ENCODE peak calls at places on chromosome 1, in ten cellular contexts. V is D341Med; S is lower lobe of right lung; W is GM12878; Q is ACHN; M is CD4-positive, alpha-beta memory T cell; Y is stimulated activated naive CD4-positive, alpha-beta T cell; A is transverse colon; O is activated CD4-positive, CD25-positive, alpha-beta regulatory T cell; B is MCF 10A. D is an unnamed sample.

GRCh38 chr1:243796016-243796415 is 54.0 kb downstream of the AKT3 start:
- DNase-seq in V (no peak), S (no peak), W (no peak), Q (no peak), M (no peak), Y (no peak), A (no peak), O (no peak), B (no peak), D (no peak)

GRCh38 chr1:30048905-30049304 is 674.5 kb downstream of the MATN1 start:
- DNase-seq in V (no peak), S (no peak), W (no peak), Q (no peak), M (no peak), Y (no peak), A (no peak), O (no peak), B (no peak), D (no peak)

GRCh38 chr1:15047237-15047636 is 106.3 kb upstream of the TMEM51 start:
- DNase-seq in V (no peak), S (no peak), W (no peak), Q (no peak), M (no peak), Y (no peak), A (no peak), O (no peak), B (no peak), D (no peak)

GRCh38 chr1:181517181-181517875 is 34.0 kb downstream of the CACNA1E start:
- DNase-seq in V (no peak), S (no peak), W (no peak), Q (no peak), M (no peak), Y (no peak), A (no peak), O (no peak), B (no peak), D (no peak)

GRCh38 chr1:19616489-19616888 is 27.6 kb upstream of the NBL1 start:
- DNase-seq in V (no peak), S (no peak), W (no peak), Q (peak; percentile 36), M (no peak), Y (no peak), A (no peak), O (no peak), B (peak; percentile 42), D (no peak)

GRCh38 chr1:84825161-84825560 is 67.8 kb downstream of the LPAR3 start:
- DNase-seq in V (no peak), S (no peak), W (no peak), Q (no peak), M (no peak), Y (no peak), A (no peak), O (no peak), B (no peak), D (no peak)

GRCh38 chr1:192639607-192640368 is 3.8 kb downstream of the RGS13 start:
- DNase-seq in V (no peak), S (no peak), W (peak; percentile 51), Q (peak; percentile 82), M (no peak), Y (no peak), A (no peak), O (no peak), B (peak; percentile 11), D (no peak)

GRCh38 chr1:17873007-17873675 is 118.0 kb downstream of the ACTL8 start:
- DNase-seq in V (no peak), S (no peak), W (no peak), Q (no peak), M (no peak), Y (no peak), A (no peak), O (no peak), B (peak; percentile 50), D (no peak)

GRCh38 chr1:94327001-94327685 is 89.8 kb upstream of the ARHGAP29 start:
- DNase-seq in V (no peak), S (peak; percentile 52), W (no peak), Q (peak; percentile 69), M (no peak), Y (no peak), A (no peak), O (no peak), B (no peak), D (no peak)

GRCh38 chr1:11569551-11569950 is 84.7 kb downstream of the FBXO2 start:
- DNase-seq in V (no peak), S (no peak), W (no peak), Q (no peak), M (no peak), Y (no peak), A (no peak), O (no peak), B (peak; percentile 3), D (no peak)

GRCh38 chr1:241240084-241240483 is 116.9 kb downstream of the RGS7 start:
- DNase-seq in V (no peak), S (no peak), W (no peak), Q (no peak), M (no peak), Y (no peak), A (no peak), O (no peak), B (peak; percentile 16), D (no peak)

GRCh38 chr1:211634931-211635330 is 40.5 kb downstream of the NEK2 start:
- DNase-seq in V (no peak), S (no peak), W (no peak), Q (no peak), M (no peak), Y (no peak), A (no peak), O (no peak), B (no peak), D (no peak)

GRCh38 chr1:36520771-36521420 is 38.2 kb upstream of the CSF3R start:
- DNase-seq in V (no peak), S (no peak), W (no peak), Q (no peak), M (no peak), Y (no peak), A (no peak), O (no peak), B (no peak), D (no peak)

GRCh38 chr1:181135462-181135781 is 46.9 kb downstream of the IER5 start:
- DNase-seq in V (peak; percentile 69), S (no peak), W (no peak), Q (peak; percentile 53), M (no peak), Y (no peak), A (no peak), O (no peak), B (peak; percentile 69), D (no peak)

GRCh38 chr1:111203681-111204210 is 3.3 kb upstream of the DENND2D start:
- DNase-seq in V (peak; percentile 46), S (peak; percentile 97), W (peak; percentile 77), Q (peak; percentile 78), M (peak; percentile 87), Y (peak; percentile 66), A (peak; percentile 92), O (peak; percentile 80), B (peak; percentile 31), D (peak; percentile 71)

GRCh38 chr1:60903591-60903990 is 178.8 kb upstream of the NFIA start:
- DNase-seq in V (peak; percentile 34), S (no peak), W (no peak), Q (no peak), M (no peak), Y (no peak), A (no peak), O (no peak), B (no peak), D (no peak)

GRCh38 chr1:47309427-47309826 is 4.5 kb downstream of the STIL start:
- DNase-seq in V (no peak), S (no peak), W (no peak), Q (no peak), M (no peak), Y (no peak), A (no peak), O (no peak), B (no peak), D (no peak)

GRCh38 chr1:227816750-227817446 is 1.4 kb downstream of the PRSS38 start:
- DNase-seq in V (peak; percentile 16), S (no peak), W (no peak), Q (no peak), M (no peak), Y (no peak), A (no peak), O (no peak), B (no peak), D (no peak)

GRCh38 chr1:84078824-84079167 is 65.3 kb upstream of the PRKACB start:
- DNase-seq in V (no peak), S (no peak), W (no peak), Q (no peak), M (no peak), Y (no peak), A (no peak), O (no peak), B (peak; percentile 13), D (no peak)

GRCh38 chr1:233440952-233441401 is 113.5 kb downstream of the MAP3K21 start:
- DNase-seq in V (peak; percentile 68), S (no peak), W (peak; percentile 54), Q (peak; percentile 80), M (peak; percentile 29), Y (no peak), A (no peak), O (no peak), B (peak; percentile 90), D (no peak)

GRCh38 chr1:89698020-89698560 is 65.2 kb downstream of the LRRC8C start:
- DNase-seq in V (no peak), S (no peak), W (no peak), Q (no peak), M (no peak), Y (no peak), A (no peak), O (no peak), B (no peak), D (no peak)

GRCh38 chr1:7561331-7561921 is 209.7 kb upstream of the VAMP3 start:
- DNase-seq in V (peak; percentile 67), S (no peak), W (no peak), Q (no peak), M (no peak), Y (no peak), A (no peak), O (no peak), B (no peak), D (no peak)

GRCh38 chr1:180155202-180155682 is 573 bp downstream of the QSOX1 start:
- DNase-seq in V (no peak), S (no peak), W (no peak), Q (peak; percentile 24), M (no peak), Y (no peak), A (peak; percentile 35), O (no peak), B (peak; percentile 34), D (no peak)

GRCh38 chr1:15476927-15477326 is 1.0 kb downstream of the CELA2B start:
- DNase-seq in V (no peak), S (no peak), W (no peak), Q (no peak), M (no peak), Y (no peak), A (no peak), O (no peak), B (no peak), D (no peak)

GRCh38 chr1:235972316-235973090 is 92.4 kb downstream of the NID1 start:
- DNase-seq in V (no peak), S (no peak), W (no peak), Q (peak; percentile 44), M (no peak), Y (no peak), A (no peak), O (no peak), B (no peak), D (no peak)

GRCh38 chr1:39609618-39610331 is 29.7 kb downstream of the HEYL start:
- DNase-seq in V (peak; percentile 70), S (peak; percentile 78), W (no peak), Q (peak; percentile 39), M (peak; percentile 72), Y (peak; percentile 37), A (peak; percentile 66), O (peak; percentile 63), B (peak; percentile 22), D (peak; percentile 72)

GRCh38 chr1:201676061-201676644 is 137.2 kb downstream of the NAV1 start:
- DNase-seq in V (no peak), S (peak; percentile 56), W (no peak), Q (peak; percentile 62), M (no peak), Y (no peak), A (peak; percentile 30), O (no peak), B (peak; percentile 42), D (no peak)

GRCh38 chr1:186195377-186195931 is 179.6 kb downstream of the TPR start:
- DNase-seq in V (no peak), S (no peak), W (no peak), Q (no peak), M (no peak), Y (no peak), A (no peak), O (no peak), B (no peak), D (no peak)